ENCODE peak calls at places on chromosome 3, in four cellular contexts. V is body of pancreas, G is hippocampal formation, B is AG04450. M is an unnamed sample.

GRCh38 chr3:155392138-155392537 is 98.7 kb upstream of the STRIT1 start:
- DNase-seq in G (no peak), V (no peak), B (no peak), M (no peak)

GRCh38 chr3:65524544-65525070 is 514.1 kb downstream of the MAGI1 start:
- DNase-seq in G (no peak), V (no peak), B (no peak), M (no peak)

GRCh38 chr3:62189376-62189698 is 184.0 kb downstream of the FEZF2 start:
- DNase-seq in V (no peak), B (no peak), G (no peak), M (no peak)

GRCh38 chr3:126911162-126912026 is 71.5 kb upstream of the PLXNA1 start:
- DNase-seq in V (peak), B (no peak), G (peak), M (peak)

GRCh38 chr3:127997961-127998360 is 54.3 kb upstream of the SEC61A1 start:
- DNase-seq in B (no peak), G (no peak), V (peak), M (no peak)

GRCh38 chr3:39150803-39151631 is 2.4 kb downstream of the CSRNP1 start:
- DNase-seq in G (peak), B (peak), V (peak), M (peak)

GRCh38 chr3:154095832-154096421 is 25.3 kb upstream of the ARHGEF26 start:
- DNase-seq in B (peak), V (no peak), G (peak), M (peak)

GRCh38 chr3:468172-468571 is 271.6 kb downstream of the CHL1 start:
- DNase-seq in B (no peak), V (no peak), G (peak), M (no peak)

GRCh38 chr3:123997543-123997942 is 5.6 kb upstream of the ROPN1 start:
- DNase-seq in V (no peak), G (no peak), B (no peak), M (no peak)

GRCh38 chr3:71466483-71466882 is 117.0 kb downstream of the FOXP1 start:
- DNase-seq in B (no peak), V (no peak), G (peak), M (no peak)

GRCh38 chr3:196348698-196349097 is 10.5 kb upstream of the TM4SF19 start:
- DNase-seq in B (no peak), V (no peak), G (no peak), M (no peak)

GRCh38 chr3:147213633-147214032 is 192.7 kb downstream of the ZIC4 start:
- DNase-seq in G (no peak), B (no peak), V (no peak), M (no peak)

GRCh38 chr3:51706788-51707731 is at the start of gene GRM2:
- DNase-seq in V (peak), G (peak), B (peak), M (peak)

GRCh38 chr3:157888040-157888439 is 218.2 kb downstream of the SHOX2 start:
- DNase-seq in V (no peak), B (no peak), G (no peak), M (no peak)

GRCh38 chr3:18868911-18869689 is 279.2 kb upstream of the KCNH8 start:
- DNase-seq in B (no peak), G (no peak), V (no peak), M (no peak)

GRCh38 chr3:154428369-154429206 is 1.4 kb downstream of the GPR149 start:
- DNase-seq in V (no peak), G (no peak), B (no peak), M (no peak)

GRCh38 chr3:186534113-186534669 is 10.0 kb downstream of the CRYGS start:
- DNase-seq in B (no peak), G (no peak), V (peak), M (no peak)

GRCh38 chr3:53236112-53236841 is 19.5 kb downstream of the TKT start:
- DNase-seq in G (no peak), B (peak), V (peak), M (peak)

GRCh38 chr3:24343084-24343783 is 151.4 kb downstream of the THRB start:
- DNase-seq in G (no peak), V (no peak), B (no peak), M (no peak)

GRCh38 chr3:114128231-114128630 is 50.6 kb downstream of the DRD3 start:
- DNase-seq in G (no peak), V (no peak), B (no peak), M (no peak)

GRCh38 chr3:38985581-38985980 is 66.2 kb downstream of the SCN11A start:
- DNase-seq in V (no peak), B (no peak), G (no peak), M (no peak)

GRCh38 chr3:188284455-188285212 is 130.7 kb downstream of the LPP start:
- DNase-seq in B (no peak), G (no peak), V (no peak), M (no peak)

GRCh38 chr3:140128217-140129137 is 193.5 kb downstream of the CLSTN2 start:
- DNase-seq in V (peak), B (no peak), G (no peak), M (no peak)

GRCh38 chr3:169026543-169027181 is 636.9 kb downstream of the MECOM start:
- DNase-seq in B (peak), G (no peak), V (no peak), M (peak)

M was measured in astrocyte of the cerebellum.